ENCODE peak calls at places on chromosomes 6 and 20, in nine cellular contexts. C is COR-L47; Q is H7; T is NCI-H774; E is HEK293T; A is stimulated activated CD8-positive, alpha-beta memory T cell treated with anti-CD3 and anti-CD28 coated beads, Interleukin-7, amount 100 ng/mL, for 1 hour; R is activated gamma-delta T cell treated with Interleukin-2 at 50 U/mL for 16 hours; B is Daoy; X is activated naive CD4-positive, alpha-beta T cell. M is an unnamed sample.
A peak's percentile ranks its signal among the peaks of the same experiment; 100 is the strongest.

GRCh38 chr6:138441965-138442364 is 37.9 kb downstream of the HEBP2 start:
- DNase-seq in C (no peak), Q (no peak), T (no peak), E (no peak), A (no peak), R (no peak), B (no peak), X (no peak), M (no peak)

GRCh38 chr6:11236351-11236750 is 3.9 kb upstream of the NEDD9 start:
- DNase-seq in C (no peak), Q (no peak), T (no peak), E (no peak), A (no peak), R (peak; percentile 6), B (peak; percentile 59), X (no peak), M (no peak)

GRCh38 chr6:18263561-18264337 is 581 bp downstream of the DEK start:
- DNase-seq in C (peak; percentile 79), Q (peak; percentile 88), T (peak; percentile 63), E (peak; percentile 62), A (no peak), R (no peak), B (peak; percentile 77), X (no peak), M (no peak)

GRCh38 chr20:2088904-2089303 is 12.7 kb upstream of the STK35 start:
- DNase-seq in C (no peak), Q (no peak), T (peak; percentile 7), E (no peak), A (no peak), R (no peak), B (no peak), X (no peak), M (no peak)

GRCh38 chr20:61899971-61900370 is 165.7 kb downstream of the TAF4 start:
- DNase-seq in C (no peak), Q (no peak), T (no peak), E (no peak), A (no peak), R (no peak), B (no peak), X (no peak), M (no peak)

GRCh38 chr20:52235129-52235528 is 43.5 kb upstream of the ZFP64 start:
- DNase-seq in C (no peak), Q (no peak), T (no peak), E (no peak), A (no peak), R (no peak), B (no peak), X (no peak), M (no peak)

GRCh38 chr6:133646021-133646682 is 242.8 kb upstream of the TCF21 start:
- DNase-seq in C (no peak), Q (no peak), T (no peak), E (no peak), A (no peak), R (no peak), B (peak; percentile 48), X (no peak), M (no peak)

GRCh38 chr6:166423051-166423745 is 40.5 kb upstream of the MPC1 start:
- DNase-seq in C (no peak), Q (no peak), T (peak; percentile 82), E (no peak), A (no peak), R (no peak), B (no peak), X (no peak), M (no peak)

GRCh38 chr20:9515761-9516657 is 1.6 kb downstream of the LAMP5 start:
- DNase-seq in C (no peak), Q (peak; percentile 71), T (no peak), E (no peak), A (no peak), R (no peak), B (no peak), X (no peak), M (no peak)

GRCh38 chr6:111846511-111847409 is 26.5 kb downstream of the FYN start:
- DNase-seq in C (peak; percentile 54), Q (no peak), T (no peak), E (no peak), A (no peak), R (no peak), B (peak; percentile 17), X (no peak), M (no peak)

GRCh38 chr6:84764332-84765049 is at the start of gene TBX18:
- DNase-seq in C (peak; percentile 87), Q (peak; percentile 91), T (no peak), E (peak; percentile 80), A (no peak), R (no peak), B (peak; percentile 99), X (no peak), M (no peak)

GRCh38 chr20:31820228-31820627 is 1.1 kb downstream of the MYLK2 start:
- DNase-seq in C (no peak), Q (peak; percentile 67), T (no peak), E (no peak), A (no peak), R (no peak), B (no peak), X (no peak), M (no peak)

GRCh38 chr6:79463721-79464120 is 73.5 kb downstream of the LCA5 start:
- DNase-seq in C (no peak), Q (peak; percentile 28), T (no peak), E (no peak), A (no peak), R (no peak), B (no peak), X (no peak), M (no peak)